ENCODE peak calls at places on chromosomes 7 and 10, in six cellular contexts. N is coronary artery; Z is activated effector memory CD4-positive, alpha-beta T cell treated with Interleukin-2 at 50 U/mL for 16 hours; J is mucosa of gallbladder; Q is activated T-helper 9 cell treated with anti-CD3 and anti-CD28 coated beads, Interleukin-2, amount 50 U/mL, for 16 hours; A is left cardiac atrium. X is an unnamed sample.

GRCh38 chr10:29067161-29067560 is 221.7 kb upstream of the LYZL1 start:
- DNase-seq in N (no peak), Z (no peak), J (no peak), Q (no peak), A (no peak), X (no peak)

GRCh38 chr10:51867956-51868355 is 168.6 kb upstream of the CSTF2T start:
- DNase-seq in N (no peak), Z (no peak), J (no peak), Q (no peak), A (no peak), X (no peak)

GRCh38 chr10:12896251-12896650 is 105.3 kb downstream of the CCDC3 start:
- DNase-seq in N (no peak), Z (no peak), J (no peak), Q (no peak), A (no peak), X (no peak)

GRCh38 chr10:47368431-47369180 is 15.5 kb downstream of the ZNF488 start:
- DNase-seq in N (peak), Z (no peak), J (no peak), Q (no peak), A (no peak), X (no peak)

GRCh38 chr7:147541261-147541660 is 1049.3 kb upstream of the C7orf33 start:
- DNase-seq in N (no peak), Z (no peak), J (no peak), Q (no peak), A (no peak), X (no peak)

GRCh38 chr7:127776776-127777390 is 124.9 kb downstream of the SND1 start:
- DNase-seq in N (no peak), Z (no peak), J (no peak), Q (no peak), A (no peak), X (no peak)

GRCh38 chr10:71256661-71257030 is 44.3 kb downstream of the UNC5B start:
- DNase-seq in N (no peak), Z (no peak), J (no peak), Q (no peak), A (no peak), X (no peak)

GRCh38 chr7:49577576-49577975 is 195.9 kb upstream of the VWC2 start:
- DNase-seq in N (no peak), Z (no peak), J (no peak), Q (no peak), A (no peak), X (no peak)

GRCh38 chr10:49037187-49037586 is 78.1 kb downstream of the VSTM4 start:
- DNase-seq in N (no peak), Z (no peak), J (no peak), Q (no peak), A (no peak), X (no peak)

GRCh38 chr7:28481131-28481926 is 69.0 kb downstream of the CREB5 start:
- DNase-seq in N (no peak), Z (no peak), J (no peak), Q (no peak), A (no peak), X (no peak)

GRCh38 chr10:100998183-100998990 is 1.2 kb upstream of the LZTS2 start:
- DNase-seq in N (peak), Z (peak), J (peak), Q (peak), A (peak), X (peak)

GRCh38 chr7:156792611-156793010 is 100.4 kb downstream of the LMBR1 start:
- DNase-seq in N (no peak), Z (no peak), J (no peak), Q (no peak), A (no peak), X (no peak)

GRCh38 chr10:5199398-5199797 is 2.8 kb downstream of the AKR1C4 start:
- DNase-seq in N (no peak), Z (no peak), J (no peak), Q (no peak), A (no peak), X (no peak)

GRCh38 chr7:157703131-157703530 is 366.3 kb downstream of the DNAJB6 start:
- DNase-seq in N (peak), Z (no peak), J (no peak), Q (no peak), A (no peak), X (no peak)

GRCh38 chr10:124864421-124865193 is 63.0 kb downstream of the ABRAXAS2 start:
- DNase-seq in N (no peak), Z (no peak), J (peak), Q (no peak), A (peak), X (no peak)

GRCh38 chr7:105210721-105211205 is 178.0 kb downstream of the SRPK2 start:
- DNase-seq in N (no peak), Z (no peak), J (peak), Q (no peak), A (peak), X (no peak)

GRCh38 chr7:12054830-12055229 is 156.3 kb upstream of the TMEM106B start:
- DNase-seq in N (no peak), Z (no peak), J (no peak), Q (no peak), A (no peak), X (no peak)

GRCh38 chr7:69204936-69205335 is 393.3 kb upstream of the AUTS2 start:
- DNase-seq in N (no peak), Z (no peak), J (no peak), Q (no peak), A (no peak), X (no peak)

GRCh38 chr10:17910144-17910789 is 41.5 kb upstream of the SLC39A12 start:
- DNase-seq in N (no peak), Z (no peak), J (peak), Q (no peak), A (peak), X (peak)

GRCh38 chr10:43338117-43338516 is 33.3 kb upstream of the FXYD4 start:
- DNase-seq in N (no peak), Z (no peak), J (no peak), Q (no peak), A (no peak), X (no peak)

GRCh38 chr7:127792528-127793342 is 140.7 kb downstream of the SND1 start:
- DNase-seq in N (no peak), Z (no peak), J (no peak), Q (no peak), A (no peak), X (no peak)

GRCh38 chr10:115654961-115655360 is 561.8 kb downstream of the ATRNL1 start:
- DNase-seq in N (no peak), Z (no peak), J (no peak), Q (no peak), A (no peak), X (no peak)

GRCh38 chr7:19327011-19327410 is 181.8 kb upstream of the FERD3L start:
- DNase-seq in N (no peak), Z (no peak), J (no peak), Q (no peak), A (no peak), X (no peak)